ENCODE peak calls at places on chromosomes 5 and 9, in eight cellular contexts. R is A549, Z is IMR-90, L is fibroblast of lung, J is sigmoid colon, V is uterus, Q is RWPE1, G is left ventricle myocardium inferior. M is an unnamed sample.

GRCh38 chr9:78903581-78903980 is 606.7 kb downstream of the PSAT1 start:
- DNase-seq in J (no peak), V (no peak), G (no peak), L (peak), R (no peak), Q (no peak), Z (peak), M (no peak)

GRCh38 chr5:131304414-131304813 is 40.6 kb downstream of the CDC42SE2 start:
- DNase-seq in L (no peak), J (no peak), Z (no peak), R (no peak), Q (no peak), V (no peak), G (no peak), M (no peak)

GRCh38 chr9:15142903-15143534 is 164.0 kb downstream of the TTC39B start:
- DNase-seq in Z (peak), V (no peak), J (no peak), Q (peak), G (no peak), R (peak), L (peak), M (no peak)

GRCh38 chr5:4348919-4349318 is 753.3 kb downstream of the IRX1 start:
- DNase-seq in Q (no peak), Z (no peak), R (no peak), V (no peak), L (no peak), G (no peak), J (no peak), M (no peak)

GRCh38 chr5:30572279-30572678 is 621.2 kb upstream of the CDH6 start:
- DNase-seq in Q (no peak), R (no peak), Z (no peak), G (no peak), V (no peak), J (no peak), L (no peak), M (no peak)

GRCh38 chr9:136688274-136689107 is 1.2 kb upstream of the AGPAT2 start:
- DNase-seq in J (no peak), Q (no peak), Z (no peak), G (peak), L (peak), R (no peak), V (no peak), M (no peak)

GRCh38 chr5:91397791-91398190 is 14.7 kb upstream of the ARRDC3 start:
- DNase-seq in Z (no peak), Q (no peak), G (no peak), L (no peak), V (no peak), J (no peak), R (no peak), M (no peak)

GRCh38 chr5:317086-317811 is 4.3 kb upstream of the AHRR start:
- DNase-seq in Z (peak), J (no peak), Q (peak), G (no peak), R (peak), L (peak), V (no peak), M (no peak)

GRCh38 chr5:120517607-120518252 is 53.6 kb downstream of the PRR16 start:
- DNase-seq in L (no peak), Z (no peak), G (no peak), V (no peak), Q (no peak), R (no peak), J (no peak), M (no peak)

GRCh38 chr5:68376931-68377330 is 161.4 kb downstream of the PIK3R1 start:
- DNase-seq in L (peak), Z (no peak), V (no peak), R (no peak), G (no peak), J (no peak), Q (peak), M (no peak)

GRCh38 chr5:37165761-37166160 is 83.4 kb downstream of the CPLANE1 start:
- DNase-seq in V (no peak), Z (no peak), R (no peak), L (no peak), G (no peak), Q (no peak), J (no peak), M (no peak)

GRCh38 chr9:20593551-20593950 is 28.7 kb downstream of the MLLT3 start:
- DNase-seq in J (no peak), V (no peak), L (peak), R (no peak), G (no peak), Q (no peak), Z (peak), M (no peak)

GRCh38 chr9:13904311-13904710 is 409.6 kb downstream of the NFIB start:
- DNase-seq in Q (no peak), R (no peak), J (no peak), V (no peak), L (no peak), Z (no peak), G (no peak), M (no peak)

GRCh38 chr5:36369092-36369737 is 67.5 kb upstream of the RANBP3L start:
- DNase-seq in Q (peak), L (peak), G (no peak), Z (peak), J (no peak), V (no peak), R (no peak), M (no peak)

GRCh38 chr5:140632366-140633080 is 452 bp downstream of the CD14 start:
- DNase-seq in R (no peak), J (peak), L (peak), V (peak), Q (no peak), Z (peak), G (peak), M (peak)

GRCh38 chr9:116232425-116233159 is 79.0 kb downstream of the PAPPA start:
- DNase-seq in G (no peak), Z (peak), L (no peak), V (no peak), Q (no peak), R (peak), J (no peak), M (no peak)

GRCh38 chr9:108290839-108291585 is 564.8 kb downstream of the ACTL7B start:
- DNase-seq in Q (no peak), Z (no peak), J (no peak), G (no peak), R (no peak), V (no peak), L (no peak), M (no peak)

GRCh38 chr5:62791059-62791458 is 212.4 kb downstream of the LRRC70 start:
- DNase-seq in L (no peak), Z (no peak), Q (no peak), G (no peak), R (peak), V (no peak), J (no peak), M (no peak)

GRCh38 chr9:97786341-97786740 is 66.7 kb upstream of the FOXE1 start:
- DNase-seq in G (no peak), R (peak), Q (peak), L (peak), V (no peak), J (no peak), Z (peak), M (no peak)

GRCh38 chr5:130496215-130496614 is 592.0 kb downstream of the CHSY3 start:
- DNase-seq in V (no peak), Z (no peak), G (no peak), R (peak), J (no peak), Q (peak), L (no peak), M (no peak)

GRCh38 chr5:36242534-36243144 is 914 bp upstream of the NADK2 start:
- DNase-seq in G (no peak), Z (no peak), Q (no peak), V (peak), L (no peak), J (no peak), R (peak), M (no peak)

GRCh38 chr9:79023134-79023577 is 548.6 kb upstream of the TLE4 start:
- DNase-seq in Q (peak), L (peak), R (peak), Z (peak), G (no peak), V (no peak), J (no peak), M (no peak)

GRCh38 chr5:96661101-96661840 is 905 bp upstream of the CAST start:
- DNase-seq in J (peak), L (peak), Q (peak), V (peak), Z (peak), G (no peak), R (peak), M (no peak)

GRCh38 chr9:98147582-98147981 is 28.6 kb upstream of the TRIM14 start:
- DNase-seq in G (no peak), L (peak), Z (peak), Q (no peak), V (no peak), R (no peak), J (no peak), M (no peak)

GRCh38 chr5:168434746-168435321 is 51.4 kb upstream of the RARS1 start:
- DNase-seq in R (no peak), G (no peak), V (no peak), L (no peak), J (no peak), Q (no peak), Z (peak), M (no peak)

GRCh38 chr9:123419721-123420559 is 63.9 kb downstream of the CRB2 start:
- DNase-seq in G (no peak), R (no peak), V (no peak), J (peak), L (no peak), Q (no peak), Z (no peak), M (no peak)

GRCh38 chr9:129783516-129784361 is 19.2 kb upstream of the TOR1B start:
- DNase-seq in V (peak), Q (peak), R (peak), L (peak), Z (peak), G (peak), J (peak), M (peak)

GRCh38 chr9:120680579-120680978 is 33.7 kb downstream of the MEGF9 start:
- DNase-seq in V (no peak), L (no peak), R (no peak), G (no peak), Q (no peak), J (no peak), Z (no peak), M (no peak)

GRCh38 chr9:120680161-120680560 is 34.1 kb downstream of the MEGF9 start:
- DNase-seq in G (no peak), Z (no peak), Q (no peak), J (no peak), R (no peak), L (no peak), V (no peak), M (no peak)

DNA sequence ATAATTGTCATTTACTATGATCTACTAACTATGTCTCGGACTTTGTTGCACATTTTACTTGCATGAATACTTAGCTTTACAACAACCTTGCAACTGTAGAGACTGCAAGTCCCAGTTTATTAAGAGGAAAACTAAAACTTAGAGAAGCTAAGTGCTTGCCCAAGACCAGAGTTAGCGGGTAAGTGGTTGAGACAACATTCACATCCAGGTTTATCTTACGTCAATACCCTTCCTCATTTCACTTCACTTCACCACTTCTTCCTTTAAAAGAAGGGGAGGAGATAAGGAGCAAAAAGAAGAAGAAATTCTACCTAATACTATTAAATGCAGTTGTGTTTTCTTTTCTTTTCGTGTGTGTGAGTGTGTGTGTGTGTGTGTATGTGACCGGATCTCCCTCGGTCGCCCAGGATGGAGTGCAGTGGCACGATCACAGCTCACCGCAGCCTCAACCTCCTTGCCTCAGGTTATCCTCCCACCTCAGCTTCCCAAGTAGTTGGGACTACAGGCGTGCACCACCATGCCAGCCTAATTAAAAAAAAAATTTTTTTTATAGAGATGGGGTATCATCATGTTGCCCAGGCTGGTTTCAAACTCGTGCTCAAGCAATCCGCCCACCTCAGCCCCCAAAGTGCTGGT is 37.4 kb downstream of the MEGF9 start:
- DNase-seq in J (no peak), R (no peak), Z (no peak), V (no peak), G (no peak), L (no peak), Q (no peak), M (no peak)
- TF ChIP-seq CTCF in J (no peak), R (no peak), Z (no peak), V (no peak), G (no peak), L (no peak), Q (no peak), M (no peak)

GRCh38 chr9:128148509-128149000 is 698 bp upstream of the LCN2 start:
- DNase-seq in Z (no peak), J (no peak), Q (no peak), G (no peak), V (no peak), L (no peak), R (no peak), M (no peak)
- H3K27ac ChIP-seq in Z (no peak), J (no peak), Q (peak), G (peak), V (no peak), L (no peak), R (peak), M (peak)

GRCh38 chr5:136810198-136810823 is 445.0 kb upstream of the TRPC7 start:
- DNase-seq in V (no peak), L (peak), G (no peak), Q (peak), R (no peak), J (no peak), Z (peak), M (no peak)

GRCh38 chr5:136809382-136809781 is 444.0 kb upstream of the TRPC7 start:
- DNase-seq in G (no peak), J (no peak), Z (no peak), R (no peak), L (no peak), V (no peak), Q (no peak), M (no peak)

GRCh38 chr5:136802382-136802781 is 437.0 kb upstream of the TRPC7 start:
- DNase-seq in Z (peak), Q (peak), J (no peak), R (peak), G (no peak), L (no peak), V (no peak), M (no peak)

GRCh38 chr5:136808756-136809155 is 443.4 kb upstream of the TRPC7 start:
- DNase-seq in J (no peak), Q (no peak), G (no peak), L (no peak), R (no peak), V (no peak), Z (no peak), M (no peak)

GRCh38 chr5:136805466-136805865 is 440.1 kb upstream of the TRPC7 start:
- DNase-seq in G (no peak), J (no peak), V (no peak), Q (no peak), R (no peak), L (no peak), Z (no peak), M (no peak)
- TF ChIP-seq CTCF in G (peak), J (no peak), V (no peak), Q (peak), R (no peak), L (no peak), Z (no peak), M (no peak)

GRCh38 chr9:83959061-83959460 is 21.0 kb downstream of the HNRNPK start:
- DNase-seq in V (no peak), Z (peak), J (no peak), Q (no peak), G (no peak), R (peak), L (peak), M (no peak)

GRCh38 chr9:83964973-83965349 is 15.1 kb downstream of the HNRNPK start:
- DNase-seq in R (no peak), Q (no peak), Z (peak), J (no peak), V (no peak), L (peak), G (no peak), M (no peak)

GRCh38 chr9:83960991-83961390 is 19.0 kb downstream of the HNRNPK start:
- DNase-seq in L (no peak), R (no peak), Q (no peak), G (no peak), V (no peak), J (no peak), Z (no peak), M (no peak)

GRCh38 chr9:83965350-83966208 is 14.4 kb downstream of the HNRNPK start:
- DNase-seq in V (no peak), Q (no peak), L (peak), J (no peak), R (peak), Z (peak), G (no peak), M (no peak)

DNA sequence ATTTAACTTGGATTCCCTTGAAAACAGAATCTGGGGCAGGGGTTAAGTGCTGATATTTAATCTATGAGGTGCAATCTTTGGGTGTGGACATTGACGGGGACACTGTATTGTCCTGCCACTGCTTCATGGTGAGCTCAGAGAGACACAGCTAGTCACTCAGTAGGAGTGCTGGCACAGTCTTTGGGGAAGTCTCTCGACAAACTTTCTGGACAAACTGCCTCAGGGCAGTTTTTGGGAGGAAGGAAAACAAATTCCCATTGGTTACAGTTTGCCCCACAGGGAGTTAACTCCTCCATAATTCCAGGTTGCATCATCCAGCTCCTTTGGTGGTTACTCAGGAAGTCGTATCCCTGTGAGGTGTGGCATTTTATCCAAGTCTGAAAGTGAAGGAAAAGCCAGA is 17.9 kb downstream of the HNRNPK start:
- DNase-seq in J (no peak), R (peak), V (no peak), Z (peak), G (no peak), Q (peak), L (no peak), M (no peak)
- H3K27ac ChIP-seq in J (no peak), R (peak), V (no peak), Z (no peak), G (no peak), Q (peak), L (no peak), M (no peak)